ENCODE peak calls at places on chromosomes 12 and 14, in six cellular contexts. One of them, this sample, is unnamed.

GRCh38 chr12:108884116-108885012 is 4.5 kb downstream of the DAO start:
- DNase-seq in HCT116: peak; percentile 39
- DNase-seq in sigmoid colon: no peak
- DNase-seq in lower lobe of right lung: peak; percentile 83
- DNase-seq in ovary: no peak
- DNase-seq in K562: peak; percentile 72
- DNase-seq in this sample: peak; percentile 67

GRCh38 chr12:120598674-120599463 is 17.7 kb upstream of the POP5 start:
- DNase-seq in ovary: no peak
- DNase-seq in HCT116: no peak
- DNase-seq in sigmoid colon: no peak
- DNase-seq in lower lobe of right lung: peak; percentile 49
- DNase-seq in K562: no peak
- DNase-seq in this sample: no peak

GRCh38 chr14:101121399-101122113 is 218.0 kb upstream of the RTL1 start:
- DNase-seq in sigmoid colon: peak; percentile 53
- DNase-seq in ovary: no peak
- DNase-seq in K562: no peak
- DNase-seq in HCT116: no peak
- DNase-seq in lower lobe of right lung: no peak
- DNase-seq in this sample: no peak

GRCh38 chr14:76657404-76657803 is 103.9 kb upstream of the VASH1 start:
- DNase-seq in HCT116: no peak
- DNase-seq in K562: no peak
- DNase-seq in sigmoid colon: no peak
- DNase-seq in ovary: no peak
- DNase-seq in lower lobe of right lung: no peak
- DNase-seq in this sample: no peak

GRCh38 chr12:92912052-92912451 is 17.0 kb downstream of the EEA1 start:
- DNase-seq in sigmoid colon: no peak
- DNase-seq in lower lobe of right lung: no peak
- DNase-seq in HCT116: no peak
- DNase-seq in K562: no peak
- DNase-seq in ovary: no peak
- DNase-seq in this sample: no peak

GRCh38 chr12:96986883-96987523 is 79.9 kb downstream of the NEDD1 start:
- DNase-seq in ovary: no peak
- DNase-seq in sigmoid colon: no peak
- DNase-seq in HCT116: peak; percentile 27
- DNase-seq in K562: peak; percentile 16
- DNase-seq in lower lobe of right lung: no peak
- DNase-seq in this sample: no peak

GRCh38 chr14:67268456-67269115 is 27.4 kb downstream of the PALS1 start:
- DNase-seq in ovary: no peak
- DNase-seq in lower lobe of right lung: no peak
- DNase-seq in HCT116: no peak
- DNase-seq in K562: no peak
- DNase-seq in sigmoid colon: no peak
- DNase-seq in this sample: no peak

GRCh38 chr14:72948481-72949138 is 22.3 kb downstream of the DCAF4 start:
- DNase-seq in ovary: peak; percentile 79
- DNase-seq in HCT116: peak; percentile 27
- DNase-seq in sigmoid colon: no peak
- DNase-seq in K562: peak; percentile 53
- DNase-seq in lower lobe of right lung: peak; percentile 67
- DNase-seq in this sample: peak; percentile 79

GRCh38 chr12:10191865-10192264 is 13.0 kb downstream of the TMEM52B start:
- DNase-seq in K562: no peak
- DNase-seq in ovary: no peak
- DNase-seq in HCT116: no peak
- DNase-seq in sigmoid colon: no peak
- DNase-seq in lower lobe of right lung: no peak
- DNase-seq in this sample: no peak

GRCh38 chr12:11885261-11886038 is 185.3 kb upstream of the BCL2L14 start:
- DNase-seq in lower lobe of right lung: no peak
- DNase-seq in HCT116: no peak
- DNase-seq in sigmoid colon: no peak
- DNase-seq in ovary: no peak
- DNase-seq in K562: no peak
- DNase-seq in this sample: no peak

GRCh38 chr12:13968281-13968680 is 13.1 kb downstream of the GRIN2B start:
- DNase-seq in sigmoid colon: no peak
- DNase-seq in ovary: no peak
- DNase-seq in lower lobe of right lung: no peak
- DNase-seq in HCT116: no peak
- DNase-seq in K562: no peak
- DNase-seq in this sample: no peak

GRCh38 chr14:61965030-61965745 is 203.0 kb downstream of the SNAPC1 start:
- DNase-seq in lower lobe of right lung: no peak
- DNase-seq in ovary: no peak
- DNase-seq in HCT116: no peak
- DNase-seq in K562: no peak
- DNase-seq in sigmoid colon: no peak
- DNase-seq in this sample: no peak

GRCh38 chr14:63564318-63564717 is 21.1 kb upstream of the PPP2R5E start:
- DNase-seq in HCT116: no peak
- DNase-seq in sigmoid colon: no peak
- DNase-seq in ovary: no peak
- DNase-seq in lower lobe of right lung: peak; percentile 60
- DNase-seq in K562: no peak
- DNase-seq in this sample: no peak

DNA sequence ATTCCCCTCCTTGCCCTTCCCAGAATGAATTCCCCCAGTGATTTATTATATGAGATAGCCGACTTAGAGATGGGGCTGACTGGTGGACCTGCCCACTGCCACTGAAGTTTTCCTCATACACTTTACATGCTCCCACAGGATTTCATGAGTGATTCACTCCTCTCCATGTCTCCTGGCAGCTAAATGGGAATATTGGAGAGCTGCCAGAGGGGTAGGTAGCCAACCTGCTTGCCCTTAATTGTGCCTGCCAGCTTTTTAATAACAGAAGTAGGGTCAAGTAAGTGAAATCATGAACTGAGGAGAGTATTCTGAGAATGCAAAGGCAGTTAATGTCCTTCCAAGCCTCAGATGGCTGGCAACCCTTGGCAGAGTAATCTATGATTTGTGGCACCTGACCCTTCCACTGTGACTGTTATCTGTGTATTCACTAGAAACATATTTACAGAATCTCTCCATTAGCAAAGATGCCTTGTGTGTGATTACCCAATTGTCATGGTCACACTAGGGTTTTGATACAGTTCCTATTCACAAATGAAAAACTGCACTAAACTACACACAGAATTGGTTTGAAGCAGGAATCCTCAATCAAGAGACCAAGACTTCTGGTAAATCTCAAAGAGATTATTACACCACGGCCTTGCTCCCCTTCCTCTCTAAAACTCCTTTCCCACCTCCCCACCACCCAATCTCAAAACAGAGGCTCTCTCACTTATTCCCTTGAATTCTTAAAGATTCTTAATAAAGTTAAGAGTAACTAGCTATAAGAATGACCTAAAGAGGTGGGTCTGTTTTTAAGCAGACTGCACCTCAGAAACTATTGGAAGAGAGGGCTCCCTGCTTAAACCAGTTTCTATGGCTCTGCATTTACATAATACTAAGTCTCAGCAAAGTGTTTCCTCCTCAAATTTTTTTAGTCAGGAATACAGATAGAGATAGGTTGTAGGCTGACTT is 17.2 kb downstream of the NKX2-1 start:
- DNase-seq in sigmoid colon: no peak
- DNase-seq in HCT116: no peak
- DNase-seq in K562: no peak
- DNase-seq in ovary: no peak
- DNase-seq in lower lobe of right lung: no peak
- DNase-seq in this sample: peak; percentile 32
- H3K27ac ChIP-seq in sigmoid colon: no peak overlapping the region
- H3K27ac ChIP-seq in HCT116: no peak overlapping the region
- H3K27ac ChIP-seq in K562: no peak overlapping the region
- H3K27ac ChIP-seq in ovary: no peak overlapping the region
- H3K27ac ChIP-seq in lower lobe of right lung: peak overlapping the region; percentile 87
- H3K27ac ChIP-seq in this sample: no peak overlapping the region

DNA sequence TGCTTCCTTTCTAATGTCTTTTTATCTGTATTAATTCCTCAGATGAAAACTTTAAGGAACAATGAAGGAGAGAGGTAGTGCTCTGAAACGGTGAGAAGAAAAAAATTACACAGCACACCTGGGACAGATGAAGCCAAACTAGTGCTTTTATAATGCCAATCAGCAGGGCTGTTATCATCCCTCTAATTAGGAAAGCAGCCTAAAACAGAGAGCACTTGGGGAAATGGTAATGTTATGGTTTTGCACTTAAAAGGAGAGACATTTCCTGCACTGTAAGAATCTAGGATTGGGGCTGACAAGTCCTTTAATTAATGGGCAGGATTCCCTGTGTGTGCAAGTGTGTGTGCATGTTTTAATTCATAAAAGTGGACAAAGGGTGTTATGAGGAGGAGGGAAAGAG is 4.8 kb upstream of the LMO3 start:
- DNase-seq in ovary: no peak
- DNase-seq in HCT116: no peak
- DNase-seq in sigmoid colon: no peak
- DNase-seq in lower lobe of right lung: no peak
- DNase-seq in K562: no peak
- DNase-seq in this sample: no peak
- H3K27me3 ChIP-seq in ovary: no peaks in the 10 kb centered on the region
- H3K27me3 ChIP-seq in HCT116: no peaks in the 10 kb centered on the region
- H3K27me3 ChIP-seq in sigmoid colon: no peaks in the 10 kb centered on the region
- H3K27me3 ChIP-seq in lower lobe of right lung: peaks cover 11% of the 10 kb centered on the region
- H3K27me3 ChIP-seq in K562: no peaks in the 10 kb centered on the region
- H3K27me3 ChIP-seq in this sample: peaks cover 17% of the 10 kb centered on the region

GRCh38 chr14:103894034-103894722 is 34.1 kb upstream of the TDRD9 start:
- DNase-seq in sigmoid colon: no peak
- DNase-seq in K562: no peak
- DNase-seq in ovary: no peak
- DNase-seq in lower lobe of right lung: no peak
- DNase-seq in HCT116: no peak
- DNase-seq in this sample: no peak
- H3K4me1 ChIP-seq in sigmoid colon: peaks cover 8% of the 10 kb centered on the region
- H3K4me1 ChIP-seq in K562: peaks cover 19% of the 10 kb centered on the region
- H3K4me1 ChIP-seq in ovary: peaks cover 7% of the 10 kb centered on the region
- H3K4me1 ChIP-seq in lower lobe of right lung: peaks cover 21% of the 10 kb centered on the region
- H3K4me1 ChIP-seq in HCT116: peaks cover 17% of the 10 kb centered on the region
- H3K4me1 ChIP-seq in this sample: no peaks in the 10 kb centered on the region

GRCh38 chr14:71592361-71592760 is 339.9 kb upstream of the RGS6 start:
- DNase-seq in HCT116: no peak
- DNase-seq in ovary: no peak
- DNase-seq in K562: no peak
- DNase-seq in sigmoid colon: no peak
- DNase-seq in lower lobe of right lung: no peak
- DNase-seq in this sample: no peak
- H3K27ac ChIP-seq in HCT116: no peak overlapping the region
- H3K27ac ChIP-seq in ovary: no peak overlapping the region
- H3K27ac ChIP-seq in K562: no peak overlapping the region
- H3K27ac ChIP-seq in sigmoid colon: no peak overlapping the region
- H3K27ac ChIP-seq in lower lobe of right lung: no peak overlapping the region
- H3K27ac ChIP-seq in this sample: no peak overlapping the region

DNA sequence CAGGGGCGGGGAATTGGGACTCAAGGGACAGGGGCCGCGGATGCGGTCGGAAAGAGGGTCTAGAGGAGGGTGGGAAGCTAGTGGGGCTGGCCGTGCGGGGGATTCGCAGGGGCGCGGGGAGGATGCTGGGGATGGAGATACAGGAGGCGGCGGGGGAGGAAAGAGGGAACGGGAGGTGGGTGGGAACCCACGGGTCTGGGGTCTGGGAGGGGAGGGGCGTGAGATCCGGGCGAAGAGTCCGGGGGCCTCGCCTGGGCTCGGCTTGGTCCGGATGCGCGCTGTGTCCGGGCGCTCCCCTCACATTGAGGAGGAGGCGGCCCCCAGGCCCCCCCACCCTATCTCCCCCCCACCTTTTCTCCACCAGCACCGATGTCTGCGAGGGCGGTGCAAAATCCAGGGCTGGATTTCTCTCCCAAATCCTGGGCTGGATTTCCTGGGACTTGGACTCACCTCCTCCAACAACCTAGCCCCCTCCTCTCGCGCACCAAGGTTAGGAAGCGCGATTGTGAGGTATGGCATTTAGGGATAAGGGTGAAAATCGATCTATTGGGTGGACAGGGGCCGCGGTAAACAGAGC is at the start of gene AGAP2:
- DNase-seq in K562: no peak
- DNase-seq in lower lobe of right lung: no peak
- DNase-seq in sigmoid colon: no peak
- DNase-seq in HCT116: no peak
- DNase-seq in ovary: no peak
- DNase-seq in this sample: no peak
- H3K27me3 ChIP-seq in K562: peaks cover 2% of the 10 kb centered on the region
- H3K27me3 ChIP-seq in lower lobe of right lung: peaks cover 58% of the 10 kb centered on the region
- H3K27me3 ChIP-seq in sigmoid colon: peaks cover 51% of the 10 kb centered on the region
- H3K27me3 ChIP-seq in HCT116: no peaks in the 10 kb centered on the region
- H3K27me3 ChIP-seq in ovary: peaks cover 7% of the 10 kb centered on the region
- H3K27me3 ChIP-seq in this sample: peaks cover 29% of the 10 kb centered on the region

DNA sequence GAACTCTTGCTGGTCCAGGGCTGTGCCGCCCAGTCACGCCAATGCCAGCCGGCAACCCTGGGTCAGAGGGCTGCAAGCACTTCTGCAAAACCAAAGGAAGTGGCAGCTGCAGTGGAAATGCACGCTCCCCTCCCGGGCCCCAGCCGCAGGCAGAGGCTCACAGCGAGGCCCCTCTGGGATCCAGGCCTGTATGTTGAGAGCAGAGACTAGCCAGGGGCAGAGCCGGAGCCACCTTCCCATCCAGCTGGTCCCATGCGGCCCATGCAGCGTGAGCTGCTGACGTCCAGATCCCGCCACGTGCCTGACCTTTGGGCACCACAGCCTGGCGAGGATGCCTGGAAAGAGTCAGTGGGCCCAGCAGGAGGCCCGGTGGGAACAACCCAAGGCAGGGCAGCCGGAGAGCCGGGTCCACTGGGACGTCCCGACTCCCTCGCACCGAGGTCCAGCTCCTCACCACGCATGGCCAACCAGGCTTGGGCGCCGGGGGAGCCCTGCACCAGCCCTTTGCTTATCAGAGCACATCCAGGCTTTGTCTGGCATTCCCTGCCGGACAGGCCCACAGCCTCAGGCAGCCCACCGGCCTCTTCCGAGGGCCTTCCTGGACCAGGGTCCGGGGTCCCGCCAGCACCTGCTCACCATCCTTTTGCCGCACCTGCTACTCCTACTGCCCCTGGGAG is 4.3 kb downstream of the GPR132 start:
- DNase-seq in HCT116: no peak
- DNase-seq in lower lobe of right lung: peak; percentile 78
- DNase-seq in ovary: no peak
- DNase-seq in sigmoid colon: peak; percentile 70
- DNase-seq in K562: no peak
- DNase-seq in this sample: no peak
- H3K4me1 ChIP-seq in HCT116: no peaks in the 10 kb centered on the region
- H3K4me1 ChIP-seq in lower lobe of right lung: peaks cover 71% of the 10 kb centered on the region
- H3K4me1 ChIP-seq in ovary: no peaks in the 10 kb centered on the region
- H3K4me1 ChIP-seq in sigmoid colon: peaks cover 15% of the 10 kb centered on the region
- H3K4me1 ChIP-seq in K562: peaks cover 47% of the 10 kb centered on the region
- H3K4me1 ChIP-seq in this sample: peaks cover 59% of the 10 kb centered on the region

This sample was measured in right atrium auricular region.